ENCODE peak calls at places on chromosomes 16 and 17, in four cellular contexts. T is A673, F is mammary epithelial cell, M is HepG2. K is an unnamed sample.

GRCh38 chr17:47807421-47807820 is 14.2 kb downstream of the OSBPL7 start:
- DNase-seq in T (no peak), F (no peak), M (no peak), K (no peak)

GRCh38 chr17:77160877-77161530 is 20.2 kb downstream of the SEC14L1 start:
- DNase-seq in T (no peak), F (no peak), M (peak; percentile 49), K (no peak)

GRCh38 chr17:62093188-62094155 is 28.4 kb upstream of the MED13 start:
- DNase-seq in T (no peak), F (peak; percentile 96), M (peak; percentile 36), K (no peak)

GRCh38 chr17:51722994-51723393 is 435.5 kb downstream of the CA10 start:
- DNase-seq in T (no peak), F (peak; percentile 48), M (no peak), K (no peak)

GRCh38 chr17:47957591-47958490 is at the start of gene PRR15L:
- DNase-seq in T (no peak), F (no peak), M (no peak), K (peak; percentile 73)

GRCh38 chr16:52929478-52929877 is 123.2 kb downstream of the CHD9NB start:
- DNase-seq in T (no peak), F (no peak), M (no peak), K (no peak)

GRCh38 chr17:2195729-2196128 is 107.9 kb downstream of the SMG6 start:
- DNase-seq in T (no peak), F (peak; percentile 52), M (no peak), K (no peak)

GRCh38 chr16:78593352-78593751 is 493.9 kb downstream of the WWOX start:
- DNase-seq in T (no peak), F (no peak), M (peak; percentile 30), K (no peak)

GRCh38 chr17:57608369-57609124 is 136.6 kb downstream of the CCDC182 start:
- DNase-seq in T (no peak), F (no peak), M (no peak), K (no peak)

GRCh38 chr16:74480150-74481029 is 59.1 kb upstream of the CLEC18B start:
- DNase-seq in T (peak; percentile 82), F (peak; percentile 72), M (no peak), K (no peak)

GRCh38 chr16:66954097-66954659 is 6.9 kb upstream of the CES3 start:
- DNase-seq in T (peak; percentile 87), F (peak; percentile 68), M (peak; percentile 85), K (peak; percentile 76)

GRCh38 chr17:77428901-77429734 is 288.3 kb downstream of the SEC14L1 start:
- DNase-seq in T (no peak), F (no peak), M (no peak), K (no peak)

GRCh38 chr17:863880-864279 is 81.7 kb downstream of the MRM3 start:
- DNase-seq in T (peak; percentile 46), F (no peak), M (no peak), K (no peak)

GRCh38 chr17:9239260-9239820 is 218.0 kb downstream of the NTN1 start:
- DNase-seq in T (no peak), F (no peak), M (no peak), K (no peak)

GRCh38 chr17:17223736-17224135 is 13.2 kb downstream of the FLCN start:
- DNase-seq in T (no peak), F (no peak), M (no peak), K (no peak)

GRCh38 chr17:74730491-74731346 is 6.3 kb upstream of the RAB37 start:
- DNase-seq in T (no peak), F (no peak), M (no peak), K (no peak)

GRCh38 chr17:40177275-40177874 is at the start of gene RAPGEFL1:
- DNase-seq in T (peak; percentile 72), F (peak; percentile 73), M (no peak), K (peak; percentile 57)

GRCh38 chr17:70225272-70225671 is 55.9 kb downstream of the KCNJ2 start:
- DNase-seq in T (no peak), F (no peak), M (no peak), K (no peak)

GRCh38 chr17:18877104-18877503 is 19.2 kb downstream of the PRPSAP2 start:
- DNase-seq in T (no peak), F (peak; percentile 43), M (no peak), K (no peak)

GRCh38 chr17:82031885-82032627 is 578 bp downstream of the RAC3 start:
- DNase-seq in T (no peak), F (no peak), M (no peak), K (peak; percentile 65)

GRCh38 chr16:64858076-64858475 is 263.8 kb downstream of the CDH11 start:
- DNase-seq in T (no peak), F (no peak), M (no peak), K (no peak)

GRCh38 chr17:74119960-74120359 is 83.5 kb upstream of the RPL38 start:
- DNase-seq in T (no peak), F (no peak), M (no peak), K (no peak)

GRCh38 chr16:87161822-87162676 is 155.1 kb downstream of the C16orf95 start:
- DNase-seq in T (peak; percentile 11), F (peak; percentile 16), M (no peak), K (no peak)

GRCh38 chr16:16183562-16183961 is 39.7 kb downstream of the ABCC6 start:
- DNase-seq in T (no peak), F (no peak), M (no peak), K (no peak)

GRCh38 chr17:59154721-59155438 is at the start of gene SKA2:
- DNase-seq in T (no peak), F (no peak), M (no peak), K (no peak)

GRCh38 chr16:89623511-89624232 is 10.2 kb downstream of the DPEP1 start:
- DNase-seq in T (no peak), F (no peak), M (peak; percentile 40), K (no peak)

GRCh38 chr17:39271546-39271945 is 45.8 kb upstream of the STAC2 start:
- DNase-seq in T (no peak), F (no peak), M (no peak), K (no peak)

GRCh38 chr17:39002991-39003715 is 36.0 kb upstream of the FBXO47 start:
- DNase-seq in T (peak; percentile 42), F (no peak), M (no peak), K (no peak)

GRCh38 chr17:67247416-67247900 is 2.5 kb upstream of the HELZ start:
- DNase-seq in T (no peak), F (no peak), M (no peak), K (no peak)

GRCh38 chr16:66603537-66604375 is 748 bp upstream of the CMTM3 start:
- DNase-seq in T (peak; percentile 73), F (peak; percentile 42), M (peak; percentile 57), K (peak; percentile 68)

GRCh38 chr16:56670640-56670934 is 973 bp downstream of the MT1H start:
- DNase-seq in T (no peak), F (no peak), M (no peak), K (no peak)

GRCh38 chr17:66214893-66215528 is 14.2 kb downstream of the APOH start:
- DNase-seq in T (no peak), F (no peak), M (no peak), K (no peak)

GRCh38 chr17:8002646-8003593 is 505 bp downstream of the GUCY2D start:
- DNase-seq in T (no peak), F (no peak), M (no peak), K (no peak)
- TF ChIP-seq EZH2 in T (peak; percentile 84), F (no peak), M (no peak), K (no peak)

GRCh38 chr17:11880714-11881113 is 116.6 kb downstream of the ZNF18 start:
- DNase-seq in T (peak; percentile 85), F (peak; percentile 19), M (peak; percentile 52), K (peak; percentile 22)
- TF ChIP-seq CTCF in T (peak; percentile 66), F (no peak), M (peak; percentile 58), K (peak; percentile 27)

DNA sequence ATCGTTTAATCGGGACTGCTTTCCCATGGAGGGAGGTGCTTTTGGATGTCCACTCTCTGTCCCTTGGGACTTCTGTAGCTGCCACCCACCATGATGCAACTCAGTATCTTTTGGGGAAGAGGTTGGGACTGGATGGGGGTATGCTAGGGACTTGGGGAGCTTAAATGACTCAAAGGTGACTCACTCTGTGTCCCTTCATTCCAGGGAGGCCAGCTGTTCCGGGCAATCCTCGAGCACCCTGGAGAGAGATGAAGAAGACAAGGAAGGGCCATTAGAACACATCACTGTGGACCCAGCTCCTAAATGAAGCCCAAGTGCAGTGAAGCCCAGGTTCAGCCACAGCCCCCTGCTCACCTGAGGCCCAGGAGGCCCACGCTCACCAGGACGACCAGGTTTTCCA is 4.6 kb downstream of the COL1A1 start:
- DNase-seq in T (no peak), F (peak; percentile 45), M (no peak), K (no peak)
- H3K36me3 ChIP-seq in T (no peaks in the 10 kb centered on the region), F (no peaks in the 10 kb centered on the region), M (no peaks in the 10 kb centered on the region), K (no peaks in the 10 kb centered on the region)

DNA sequence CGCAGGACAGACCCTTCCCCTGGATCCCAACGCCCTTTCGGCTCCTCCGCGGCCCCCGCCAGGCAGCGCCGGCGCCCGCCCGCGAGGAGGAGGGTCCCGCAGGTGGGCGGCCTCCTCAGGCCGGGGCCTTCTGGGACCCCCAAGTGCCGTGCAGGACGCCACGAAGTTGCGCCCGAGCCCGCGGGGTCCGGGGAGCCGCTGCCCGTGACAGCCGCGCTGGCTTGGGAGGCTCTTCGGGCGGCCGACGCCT is 504 bp downstream of the ERN1 start:
- DNase-seq in T (no peak), F (no peak), M (no peak), K (no peak)
- TF ChIP-seq EZH2 in T (no peak), F (no peak), M (no peak), K (no peak)

DNA sequence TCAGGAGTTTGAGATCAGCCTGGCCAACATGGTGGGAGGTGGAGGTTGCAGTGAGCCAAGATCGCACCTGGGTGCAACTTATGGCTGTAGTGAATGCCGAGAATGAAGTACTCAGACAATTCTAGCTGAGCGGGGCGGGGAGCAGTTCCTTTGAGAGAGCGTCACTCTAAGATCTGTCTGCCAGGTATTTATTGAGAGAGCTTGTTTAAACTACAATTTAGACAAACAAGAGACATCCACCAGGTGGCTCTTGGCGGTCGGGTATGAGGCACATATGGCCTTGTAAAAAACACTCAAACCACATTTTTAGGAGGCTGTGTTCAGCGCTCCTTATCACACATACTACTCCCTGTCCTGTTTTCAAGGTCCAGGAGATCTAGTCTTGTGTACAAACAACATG is 40.6 kb upstream of the CDH1 start:
- DNase-seq in T (no peak), F (no peak), M (peak; percentile 28), K (no peak)
- TF ChIP-seq CTCF in T (no peak), F (no peak), M (peak; percentile 45), K (no peak)

DNA sequence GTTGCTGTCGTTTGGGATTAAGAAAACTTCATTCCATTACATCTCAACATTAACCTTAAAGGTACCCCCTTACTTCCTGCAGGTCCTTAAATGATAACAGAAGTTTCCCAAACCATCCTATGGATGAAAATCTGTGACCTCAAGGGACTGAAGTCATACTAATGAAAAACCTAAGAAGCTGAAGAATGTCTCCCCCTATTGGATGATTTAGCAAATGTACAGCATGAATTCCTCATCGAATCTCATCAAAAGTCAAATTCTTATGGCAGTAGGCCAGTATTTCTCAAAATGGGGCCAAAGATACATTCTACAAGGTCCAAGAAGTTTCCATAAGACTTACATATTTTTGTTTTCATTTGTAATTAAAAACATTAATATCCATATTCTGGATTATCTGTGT is 13.5 kb downstream of the SCO1 start:
- DNase-seq in T (peak; percentile 67), F (peak; percentile 11), M (peak; percentile 16), K (peak; percentile 33)
- H3K36me3 ChIP-seq in T (peaks cover 77% of the 10 kb centered on the region), F (peaks cover 57% of the 10 kb centered on the region), M (peaks cover 77% of the 10 kb centered on the region), K (peaks cover 5% of the 10 kb centered on the region)

GRCh38 chr17:8001976-8002645 is at the start of gene GUCY2D:
- DNase-seq in T (no peak), F (no peak), M (no peak), K (peak; percentile 10)
- TF ChIP-seq EZH2 in T (peak; percentile 55), F (no peak), M (no peak), K (no peak)